ENCODE peak calls at places on chromosomes 13 and 19, in four cellular contexts. K is colonic mucosa, Q is PC-3, A is type B pancreatic cell. H is an unnamed sample.

GRCh38 chr19:57016491-57016890 is 103.3 kb upstream of the USP29 start:
- DNase-seq in K (no peak), Q (no peak), A (no peak), H (no peak)

GRCh38 chr13:60788156-60788829 is 391.3 kb downstream of the TDRD3 start:
- DNase-seq in K (no peak), Q (peak), A (no peak), H (no peak)

GRCh38 chr13:21022694-21023325 is 38.6 kb downstream of the LATS2 start:
- DNase-seq in K (no peak), Q (no peak), A (no peak), H (no peak)

GRCh38 chr19:6279620-6279930 is 200 bp downstream of the MLLT1 start:
- DNase-seq in K (no peak), Q (no peak), A (no peak), H (no peak)

GRCh38 chr13:94325148-94325528 is 154.3 kb downstream of the DCT start:
- DNase-seq in K (no peak), Q (no peak), A (no peak), H (no peak)

GRCh38 chr13:60617863-60618733 is 221.1 kb downstream of the TDRD3 start:
- DNase-seq in K (no peak), Q (peak), A (no peak), H (no peak)

GRCh38 chr19:45501730-45502014 is 3.4 kb downstream of the PPM1N start:
- DNase-seq in K (no peak), Q (no peak), A (no peak), H (no peak)

GRCh38 chr13:48401480-48401879 is 11.4 kb downstream of the LPAR6 start:
- DNase-seq in K (no peak), Q (no peak), A (no peak), H (no peak)

GRCh38 chr13:108230377-108230776 is 12.2 kb downstream of the ABHD13 start:
- DNase-seq in K (no peak), Q (no peak), A (no peak), H (no peak)

GRCh38 chr13:72504026-72504925 is 223.2 kb downstream of the MZT1 start:
- DNase-seq in K (no peak), Q (no peak), A (no peak), H (no peak)

GRCh38 chr13:83716121-83716520 is 166.2 kb downstream of the SLITRK1 start:
- DNase-seq in K (no peak), Q (no peak), A (no peak), H (no peak)

GRCh38 chr19:1235625-1236538 is 1.9 kb downstream of the CBARP start:
- DNase-seq in K (no peak), Q (peak), A (no peak), H (no peak)
- TF ChIP-seq CTCF in K (no peak), Q (no peak), A (no peak), H (no peak)

GRCh38 chr19:11798391-11799296 is at the start of gene ZNF491:
- DNase-seq in K (peak), Q (peak), A (peak), H (peak)
- TF ChIP-seq CTCF in K (no peak), Q (peak), A (peak), H (no peak)

DNA sequence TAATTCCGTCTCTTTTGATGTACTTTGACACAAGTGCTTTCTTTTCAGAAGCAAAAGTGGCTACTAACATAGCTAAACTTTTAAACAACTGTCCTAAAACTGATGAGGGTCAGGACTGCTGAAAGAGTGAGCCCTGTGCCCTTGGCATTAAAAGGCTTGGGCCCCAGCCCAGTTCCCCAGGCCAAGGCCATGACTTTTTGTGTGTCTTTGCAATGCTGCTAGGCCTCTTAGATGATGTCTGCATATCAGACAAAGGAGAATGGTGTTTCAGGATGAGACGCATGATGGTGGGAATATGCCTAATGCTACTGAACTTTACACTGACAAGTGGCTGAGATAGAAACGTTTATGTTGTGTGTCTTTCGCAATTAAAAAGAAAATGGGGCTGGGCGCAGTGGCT is 38.0 kb downstream of the SLC7A9 start:
- DNase-seq in K (no peak), Q (no peak), A (peak), H (no peak)
- TF ChIP-seq CTCF in K (no peak), Q (no peak), A (no peak), H (no peak)

GRCh38 chr13:98807774-98808173 is 55.3 kb upstream of the SLC15A1 start:
- DNase-seq in K (no peak), Q (no peak), A (no peak), H (no peak)
- TF ChIP-seq CTCF in K (no peak), Q (no peak), A (no peak), H (no peak)

DNA sequence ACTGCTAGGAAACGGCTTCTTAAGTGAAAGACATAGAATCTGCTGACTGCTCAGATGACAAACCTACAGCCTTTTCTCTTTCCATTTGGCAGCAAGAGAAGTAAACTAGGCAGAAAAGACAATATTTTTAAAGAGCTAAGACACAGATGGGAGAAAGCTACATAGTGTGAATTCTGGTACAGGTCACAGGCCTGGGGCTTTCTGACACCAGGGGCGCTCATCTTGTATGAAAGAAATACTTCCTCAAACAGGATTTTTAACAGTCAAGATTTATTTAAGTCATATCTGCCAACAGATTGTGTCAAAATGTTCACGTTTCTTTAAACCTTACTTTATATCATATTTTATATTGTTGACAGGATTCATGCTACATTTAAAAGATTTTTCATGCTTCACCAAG is 78.4 kb downstream of the MIPEP start:
- DNase-seq in K (no peak), Q (no peak), A (no peak), H (no peak)
- TF ChIP-seq CTCF in K (no peak), Q (peak), A (peak), H (no peak)

GRCh38 chr19:39303373-39304184 is 7.4 kb downstream of the IFNL1 start:
- DNase-seq in K (no peak), Q (no peak), A (no peak), H (no peak)
- TF ChIP-seq CTCF in K (no peak), Q (no peak), A (no peak), H (no peak)

DNA sequence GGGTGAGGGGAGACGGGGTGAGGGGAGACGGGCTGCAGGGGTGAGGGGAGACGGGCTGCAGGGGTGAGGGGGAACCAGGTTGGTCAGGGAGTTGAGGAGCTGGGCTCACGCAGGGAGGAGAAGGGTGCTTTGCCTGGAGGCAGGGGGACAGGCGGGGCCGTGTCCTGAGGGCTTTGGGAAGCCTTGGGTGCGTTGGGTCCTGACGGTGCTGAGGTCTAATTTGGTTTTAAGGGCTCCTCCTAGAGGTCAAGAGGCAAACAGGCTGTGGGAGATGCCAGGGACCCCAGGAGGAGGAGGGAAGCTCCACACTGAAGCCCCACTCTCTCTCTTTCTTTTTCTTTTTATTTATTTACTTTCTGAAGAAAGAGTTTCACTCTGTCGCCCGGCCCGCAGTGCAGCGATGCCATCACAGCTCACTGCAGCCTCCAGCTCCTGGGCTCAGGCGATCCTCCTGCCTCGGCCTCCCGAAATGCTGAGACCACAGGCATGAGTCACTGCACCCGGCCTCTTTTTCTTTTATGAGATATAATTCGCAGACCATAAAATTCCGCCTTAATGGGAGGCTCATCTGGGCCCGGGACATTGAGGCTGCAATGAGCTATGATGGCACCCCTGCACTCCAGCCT is 9.3 kb upstream of the MISP start:
- DNase-seq in K (no peak), Q (peak), A (no peak), H (no peak)
- TF ChIP-seq CTCF in K (no peak), Q (peak), A (no peak), H (no peak)

GRCh38 chr19:43662487-43662886 is 7.5 kb downstream of the PLAUR start:
- DNase-seq in K (no peak), Q (peak), A (no peak), H (no peak)
- TF ChIP-seq CTCF in K (no peak), Q (peak), A (peak), H (no peak)

GRCh38 chr19:51128227-51128626 is 3.5 kb downstream of the SIGLEC9 start:
- DNase-seq in K (no peak), Q (no peak), A (no peak), H (no peak)

GRCh38 chr19:51127755-51128154 is 3.0 kb downstream of the SIGLEC9 start:
- DNase-seq in K (no peak), Q (peak), A (no peak), H (no peak)

GRCh38 chr19:51129716-51130115 is 5.0 kb downstream of the SIGLEC9 start:
- DNase-seq in K (no peak), Q (no peak), A (no peak), H (no peak)

GRCh38 chr19:51135004-51135403 is 7.1 kb upstream of the SIGLEC7 start:
- DNase-seq in K (no peak), Q (no peak), A (no peak), H (no peak)

DNA sequence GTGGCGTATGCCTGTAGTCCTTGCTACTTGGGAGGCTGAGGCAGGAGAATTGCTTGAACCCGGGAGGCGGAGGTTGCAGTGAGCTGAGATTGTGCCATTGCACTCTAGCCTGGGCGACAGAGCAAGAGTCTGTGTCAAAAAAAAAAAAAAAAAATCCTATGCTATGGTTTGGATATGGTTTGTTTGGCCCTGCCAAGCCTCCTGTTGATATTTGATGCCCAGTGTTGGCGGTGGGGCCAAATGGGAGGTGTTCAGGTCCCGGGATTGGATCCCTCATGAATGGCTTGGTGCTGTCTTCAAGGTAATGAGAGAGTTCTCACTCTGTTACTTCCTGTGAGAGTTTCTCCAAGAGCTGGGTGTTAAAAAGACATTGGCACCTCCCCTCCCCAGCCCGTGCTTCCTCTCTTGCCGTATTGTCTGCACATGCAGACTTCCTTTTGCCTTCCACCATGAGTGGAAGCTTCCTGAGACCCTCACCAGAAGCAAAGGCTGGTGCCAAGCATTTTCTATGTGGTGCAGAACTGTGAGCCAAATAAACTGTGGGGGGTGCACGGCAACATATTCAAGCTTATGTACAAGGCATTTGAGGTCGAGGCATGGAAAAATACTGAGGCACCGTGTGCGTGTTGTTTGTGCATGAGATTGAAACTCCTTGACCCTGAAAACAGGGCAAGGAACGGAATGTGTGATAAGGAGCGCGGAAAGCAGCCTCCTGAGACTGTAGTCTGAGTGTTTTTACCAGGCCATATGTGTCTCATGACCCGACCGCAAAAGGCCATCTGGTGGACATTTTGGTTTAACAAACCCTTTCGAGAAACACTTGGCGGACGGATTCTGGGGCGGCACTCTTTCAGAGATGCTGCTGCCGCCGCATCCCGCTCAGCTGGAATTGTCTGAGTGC is 7.3 kb downstream of the SIGLEC9 start:
- DNase-seq in K (peak), Q (no peak), A (no peak), H (no peak)
- TF ChIP-seq CTCF in K (no peak), Q (no peak), A (peak), H (no peak)